ENCODE peak calls at places on chromosomes 11 and 22, in five cellular contexts. One of them, this sample, is unnamed.

GRCh38 chr11:2827256-2827655 is 58.3 kb downstream of the CDKN1C start:
- DNase-seq in GM12865: no peak
- DNase-seq in colonic mucosa: no peak
- DNase-seq in thoracic aorta: no peak
- DNase-seq in tibial artery: no peak
- DNase-seq in this sample: no peak

GRCh38 chr22:17918840-17919239 is 105.5 kb downstream of the MICAL3 start:
- DNase-seq in GM12865: no peak
- DNase-seq in colonic mucosa: no peak
- DNase-seq in thoracic aorta: no peak
- DNase-seq in tibial artery: no peak
- DNase-seq in this sample: no peak

GRCh38 chr11:65504671-65505433 is 6.0 kb downstream of the MALAT1 start:
- DNase-seq in GM12865: peak; percentile 65
- DNase-seq in colonic mucosa: no peak
- DNase-seq in thoracic aorta: no peak
- DNase-seq in tibial artery: no peak
- DNase-seq in this sample: no peak

GRCh38 chr11:4891996-4892640 is 10.4 kb downstream of the OR51T1 start:
- DNase-seq in GM12865: no peak
- DNase-seq in colonic mucosa: no peak
- DNase-seq in thoracic aorta: no peak
- DNase-seq in tibial artery: no peak
- DNase-seq in this sample: no peak

GRCh38 chr11:64305691-64306562 is 603 bp downstream of the ESRRA start:
- DNase-seq in GM12865: peak; percentile 78
- DNase-seq in colonic mucosa: peak; percentile 94
- DNase-seq in thoracic aorta: no peak
- DNase-seq in tibial artery: peak; percentile 54
- DNase-seq in this sample: peak; percentile 86

GRCh38 chr11:56885182-56885581 is 103.5 kb upstream of the OR5AK2 start:
- DNase-seq in GM12865: no peak
- DNase-seq in colonic mucosa: peak; percentile 80
- DNase-seq in thoracic aorta: no peak
- DNase-seq in tibial artery: no peak
- DNase-seq in this sample: peak; percentile 79

GRCh38 chr11:34316347-34317037 is 41.3 kb downstream of the ABTB2 start:
- DNase-seq in GM12865: no peak
- DNase-seq in colonic mucosa: no peak
- DNase-seq in thoracic aorta: no peak
- DNase-seq in tibial artery: no peak
- DNase-seq in this sample: no peak

GRCh38 chr11:102560555-102561011 is 30.0 kb upstream of the MMP7 start:
- DNase-seq in GM12865: peak; percentile 85
- DNase-seq in colonic mucosa: no peak
- DNase-seq in thoracic aorta: no peak
- DNase-seq in tibial artery: peak; percentile 38
- DNase-seq in this sample: no peak

GRCh38 chr22:17164392-17165024 is 5.4 kb upstream of the HDHD5 start:
- DNase-seq in GM12865: no peak
- DNase-seq in colonic mucosa: no peak
- DNase-seq in thoracic aorta: no peak
- DNase-seq in tibial artery: no peak
- DNase-seq in this sample: no peak

GRCh38 chr11:115860246-115860645 is 356.0 kb upstream of the CADM1 start:
- DNase-seq in GM12865: no peak
- DNase-seq in colonic mucosa: no peak
- DNase-seq in thoracic aorta: no peak
- DNase-seq in tibial artery: no peak
- DNase-seq in this sample: no peak

GRCh38 chr22:48481748-48482147 is 1345.9 kb downstream of the BRD1 start:
- DNase-seq in GM12865: no peak
- DNase-seq in colonic mucosa: no peak
- DNase-seq in thoracic aorta: no peak
- DNase-seq in tibial artery: no peak
- DNase-seq in this sample: no peak

DNA sequence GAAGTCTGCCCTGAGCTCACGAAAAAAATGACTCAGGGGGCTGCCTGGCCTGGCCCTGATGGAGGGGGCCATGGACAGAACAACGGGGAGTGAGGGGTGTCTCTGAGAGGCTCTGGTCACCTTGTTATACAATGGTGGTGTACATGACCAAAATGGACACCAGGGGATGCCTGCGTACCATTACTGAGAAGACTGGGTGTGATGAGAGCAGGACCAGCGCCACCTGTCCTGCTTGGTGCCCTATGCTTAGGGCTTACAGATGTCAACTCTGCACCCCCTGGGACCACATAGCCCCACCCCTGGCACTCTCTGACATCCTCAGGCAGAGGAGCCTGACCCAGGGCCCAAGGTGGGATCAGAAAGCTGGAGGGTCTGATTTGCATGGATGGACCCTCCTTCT is 104.8 kb downstream of the ZNF280B start:
- DNase-seq in GM12865: no peak
- DNase-seq in colonic mucosa: no peak
- DNase-seq in thoracic aorta: no peak
- DNase-seq in tibial artery: no peak
- DNase-seq in this sample: no peak
- TF ChIP-seq CTCF in GM12865: no peak
- TF ChIP-seq CTCF in colonic mucosa: no peak
- TF ChIP-seq CTCF in thoracic aorta: no peak
- TF ChIP-seq CTCF in tibial artery: no peak
- TF ChIP-seq CTCF in this sample: no peak

GRCh38 chr11:20873054-20873453 is 203.7 kb downstream of the NELL1 start:
- DNase-seq in GM12865: peak; percentile 49
- DNase-seq in colonic mucosa: no peak
- DNase-seq in thoracic aorta: no peak
- DNase-seq in tibial artery: no peak
- DNase-seq in this sample: no peak

GRCh38 chr11:20876738-20877137 is 207.4 kb downstream of the NELL1 start:
- DNase-seq in GM12865: no peak
- DNase-seq in colonic mucosa: no peak
- DNase-seq in thoracic aorta: no peak
- DNase-seq in tibial artery: no peak
- DNase-seq in this sample: no peak

GRCh38 chr11:20880094-20880493 is 210.7 kb downstream of the NELL1 start:
- DNase-seq in GM12865: no peak
- DNase-seq in colonic mucosa: no peak
- DNase-seq in thoracic aorta: no peak
- DNase-seq in tibial artery: no peak
- DNase-seq in this sample: no peak

GRCh38 chr11:20874358-20874757 is 205.0 kb downstream of the NELL1 start:
- DNase-seq in GM12865: no peak
- DNase-seq in colonic mucosa: no peak
- DNase-seq in thoracic aorta: no peak
- DNase-seq in tibial artery: no peak
- DNase-seq in this sample: no peak
- TF ChIP-seq CTCF in GM12865: no peak
- TF ChIP-seq CTCF in colonic mucosa: no peak
- TF ChIP-seq CTCF in thoracic aorta: no peak
- TF ChIP-seq CTCF in tibial artery: no peak
- TF ChIP-seq CTCF in this sample: no peak

DNA sequence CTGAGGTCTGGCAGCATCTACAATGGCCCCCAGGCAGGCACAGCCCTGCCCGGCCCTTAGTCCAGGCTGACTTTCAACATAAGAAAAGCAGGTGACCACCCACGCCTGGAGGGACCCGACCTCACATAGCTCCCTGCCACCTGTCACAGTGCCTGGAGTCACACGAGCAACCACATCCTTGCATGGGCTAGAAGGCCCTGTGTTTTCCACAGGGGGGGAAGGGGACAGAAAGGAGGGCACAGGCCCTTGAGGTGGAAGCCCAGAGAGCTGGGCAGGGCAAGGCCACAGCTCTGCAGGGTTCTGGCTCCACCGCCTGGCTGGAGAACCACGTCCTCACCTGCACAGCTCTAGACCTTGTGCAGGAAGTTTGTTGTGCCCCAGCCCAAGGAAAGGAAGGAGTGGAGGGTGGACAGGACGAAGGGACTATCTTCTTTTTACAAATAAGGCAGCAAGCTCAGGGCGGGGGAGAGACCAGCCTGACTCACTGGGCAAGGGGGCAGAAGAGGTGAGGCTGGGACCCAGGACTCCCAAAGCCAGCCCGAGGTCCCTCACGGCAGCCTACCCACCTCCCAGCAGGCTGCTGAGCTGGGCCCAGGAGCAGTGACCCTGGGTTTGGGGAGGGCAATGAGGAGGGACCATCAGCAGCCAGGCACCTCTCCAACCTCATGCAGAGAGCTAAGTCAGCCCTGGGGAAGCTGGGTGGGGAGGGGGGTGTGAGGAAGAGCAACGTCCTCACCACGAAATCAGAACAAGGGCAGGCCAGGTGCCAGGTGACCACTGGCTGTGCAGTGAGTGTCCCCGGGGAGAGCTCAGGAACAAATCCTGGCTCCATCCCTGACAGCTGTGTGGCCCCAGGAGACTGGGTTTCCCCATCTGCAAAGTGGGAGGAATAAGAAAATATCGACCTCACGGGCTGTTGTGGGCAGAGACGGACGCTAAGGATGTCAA is 4.3 kb downstream of the C1QTNF6 start:
- DNase-seq in GM12865: no peak
- DNase-seq in colonic mucosa: no peak
- DNase-seq in thoracic aorta: no peak
- DNase-seq in tibial artery: no peak
- DNase-seq in this sample: no peak
- TF ChIP-seq CTCF in GM12865: peak; percentile 12
- TF ChIP-seq CTCF in colonic mucosa: no peak
- TF ChIP-seq CTCF in thoracic aorta: no peak
- TF ChIP-seq CTCF in tibial artery: no peak
- TF ChIP-seq CTCF in this sample: no peak

DNA sequence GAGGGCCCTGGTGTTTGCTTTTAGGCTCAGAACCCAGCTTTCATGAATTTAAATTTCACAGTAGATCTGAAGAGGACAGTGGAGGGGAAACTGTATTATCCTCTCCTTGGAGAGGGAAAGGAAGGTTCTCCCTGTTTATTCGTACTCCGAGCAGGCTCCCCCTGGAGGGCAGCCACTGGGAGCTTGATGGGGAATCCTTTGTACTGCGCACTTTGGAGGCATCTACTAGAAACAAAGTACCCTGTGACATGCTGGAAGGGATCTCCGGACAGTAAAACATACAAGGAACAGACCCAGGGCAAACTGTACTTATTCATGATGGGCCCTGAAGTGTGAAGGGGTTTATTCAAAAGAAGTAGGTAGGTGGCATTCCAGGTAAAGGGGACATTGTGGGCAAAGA is 27.2 kb downstream of the NAV2 start:
- DNase-seq in GM12865: no peak
- DNase-seq in colonic mucosa: no peak
- DNase-seq in thoracic aorta: no peak
- DNase-seq in tibial artery: no peak
- DNase-seq in this sample: no peak
- TF ChIP-seq CTCF in GM12865: no peak
- TF ChIP-seq CTCF in colonic mucosa: no peak
- TF ChIP-seq CTCF in thoracic aorta: no peak
- TF ChIP-seq CTCF in tibial artery: peak; percentile 29
- TF ChIP-seq CTCF in this sample: no peak

DNA sequence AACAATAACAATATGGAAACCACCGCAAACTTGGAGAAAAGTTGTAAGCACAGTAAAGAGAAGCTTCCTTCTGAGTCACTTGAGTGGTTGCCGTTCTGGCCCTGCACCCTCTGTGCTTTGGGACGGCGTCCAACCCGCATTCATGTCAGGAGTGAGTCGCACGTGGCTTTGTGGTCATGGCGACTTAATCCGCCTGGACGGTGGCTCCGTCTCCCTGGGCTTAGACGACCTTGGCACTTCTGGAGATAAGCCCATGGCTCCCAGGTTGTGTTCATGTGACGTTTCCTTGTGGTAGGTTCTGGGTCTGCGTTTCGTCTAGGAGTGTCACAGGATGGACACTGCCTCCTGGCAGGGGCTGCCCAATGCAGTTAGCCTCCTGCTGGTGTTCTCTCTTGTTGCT is 40.5 kb downstream of the TPCN2 start:
- DNase-seq in GM12865: no peak
- DNase-seq in colonic mucosa: no peak
- DNase-seq in thoracic aorta: no peak
- DNase-seq in tibial artery: no peak
- DNase-seq in this sample: peak; percentile 29
- TF ChIP-seq CTCF in GM12865: no peak
- TF ChIP-seq CTCF in colonic mucosa: no peak
- TF ChIP-seq CTCF in thoracic aorta: no peak
- TF ChIP-seq CTCF in tibial artery: no peak
- TF ChIP-seq CTCF in this sample: no peak